ENCODE peak calls at places on chromosomes 7 and 10, in seven cellular contexts. B is GM04504; R is brain microvascular endothelial cell; Z is ureter; G is EL; X is memory B cell; V is activated CD4-positive, alpha-beta T cell treated with anti-CD3 and anti-CD28 coated beads for 36 hours. D is an unnamed sample.
A peak's percentile ranks its signal among the peaks of the same experiment; 100 is the strongest.

GRCh38 chr10:119189811-119190282 is 11.2 kb upstream of the PRDX3 start:
- DNase-seq in X (no peak), R (peak; percentile 92), V (no peak), B (no peak), G (peak; percentile 42), Z (no peak), D (no peak)

GRCh38 chr7:5586963-5587348 is 163.3 kb upstream of the TNRC18 start:
- DNase-seq in Z (no peak), G (no peak), X (no peak), V (no peak), R (no peak), B (no peak), D (no peak)

GRCh38 chr10:124049484-124049883 is 43.9 kb downstream of the CHST15 start:
- DNase-seq in R (peak; percentile 33), B (no peak), Z (no peak), X (no peak), V (no peak), G (peak; percentile 9), D (no peak)

GRCh38 chr7:87448427-87448826 is 27.1 kb downstream of the ABCB4 start:
- DNase-seq in Z (no peak), X (no peak), B (no peak), R (no peak), G (no peak), V (no peak), D (no peak)

GRCh38 chr7:47587389-47587788 is 5.5 kb upstream of the TNS3 start:
- DNase-seq in B (no peak), V (no peak), R (no peak), Z (no peak), G (peak; percentile 45), X (no peak), D (no peak)

GRCh38 chr7:2539031-2540028 is 16.0 kb downstream of the BRAT1 start:
- DNase-seq in R (no peak), X (no peak), V (peak; percentile 5), B (no peak), G (no peak), Z (no peak), D (no peak)

GRCh38 chr7:41205600-41205999 is 497.3 kb downstream of the INHBA start:
- DNase-seq in B (no peak), X (no peak), G (no peak), V (no peak), Z (no peak), R (no peak), D (no peak)

GRCh38 chr7:117098457-117098856 is 145.2 kb downstream of the ST7 start:
- DNase-seq in B (peak; percentile 95), X (no peak), V (no peak), G (peak; percentile 94), R (peak; percentile 95), Z (no peak), D (no peak)

GRCh38 chr10:123643315-123643714 is 22.8 kb upstream of the GPR26 start:
- DNase-seq in G (no peak), X (no peak), Z (peak; percentile 17), R (no peak), V (no peak), B (no peak), D (no peak)

GRCh38 chr7:133755922-133756321 is 371.2 kb upstream of the LRGUK start:
- DNase-seq in Z (no peak), R (no peak), V (no peak), G (no peak), X (no peak), B (no peak), D (no peak)

GRCh38 chr10:132938472-132939329 is 3.7 kb downstream of the CFAP46 start:
- DNase-seq in X (no peak), Z (no peak), G (no peak), V (peak; percentile 56), R (peak; percentile 2), B (no peak), D (no peak)

GRCh38 chr7:5854738-5855137 is 25.9 kb upstream of the OCM start:
- DNase-seq in X (no peak), B (no peak), R (no peak), G (no peak), Z (no peak), V (no peak), D (no peak)

GRCh38 chr7:156998988-156999610 is 11.4 kb downstream of the MNX1 start:
- DNase-seq in V (no peak), R (no peak), G (no peak), B (no peak), X (no peak), Z (no peak), D (no peak)

D was measured in activated B cell treated with CpG ODN at 0.5 μM for 24 hours.